ENCODE peak calls at places on chromosomes 4 and X, in six cellular contexts. C is ecto neural progenitor cell; W is T47D; T is activated CD8-positive, alpha-beta memory T cell treated with anti-CD3 and anti-CD28 coated beads for 48 hours; J is activated CD4-positive, alpha-beta T cell treated with anti-CD3 and anti-CD28 coated beads for 36 hours; K is astrocyte. U is an unnamed sample.

GRCh38 chrX:153762636-153763173 is 1.3 kb upstream of the PLXNB3 start:
- DNase-seq in C (no peak), W (no peak), T (no peak), J (no peak), K (no peak), U (no peak)

GRCh38 chr4:83216856-83217683 is 67.5 kb downstream of the COQ2 start:
- DNase-seq in C (no peak), W (no peak), T (no peak), J (no peak), K (no peak), U (no peak)

GRCh38 chr4:73866236-73866635 is 3.0 kb upstream of the CXCL1 start:
- DNase-seq in C (no peak), W (no peak), T (no peak), J (no peak), K (no peak), U (no peak)

GRCh38 chr4:6908397-6909112 is 1.1 kb upstream of the TBC1D14 start:
- DNase-seq in C (no peak), W (no peak), T (no peak), J (no peak), K (peak; percentile 49), U (no peak)

GRCh38 chr4:74675673-74676279 is 118.5 kb downstream of the BTC start:
- DNase-seq in C (no peak), W (peak; percentile 31), T (no peak), J (peak; percentile 11), K (peak; percentile 33), U (no peak)

GRCh38 chr4:69881173-69881773 is 21.3 kb upstream of the SULT1E1 start:
- DNase-seq in C (no peak), W (no peak), T (no peak), J (peak; percentile 41), K (peak; percentile 13), U (peak; percentile 1)

GRCh38 chrX:35380808-35381700 is 417.1 kb upstream of the MAGEB16 start:
- DNase-seq in C (no peak), W (peak; percentile 2), T (no peak), J (no peak), K (no peak), U (no peak)

GRCh38 chr4:65599335-65599734 is 71.0 kb downstream of the EPHA5 start:
- DNase-seq in C (no peak), W (no peak), T (no peak), J (no peak), K (peak; percentile 52), U (no peak)

GRCh38 chr4:53928825-53929224 is 135.6 kb downstream of the CHIC2 start:
- DNase-seq in C (no peak), W (no peak), T (no peak), J (no peak), K (peak; percentile 72), U (no peak)

GRCh38 chrX:12693754-12694153 is 97.5 kb upstream of the PRPS2 start:
- DNase-seq in C (no peak), W (no peak), T (no peak), J (no peak), K (no peak), U (no peak)

GRCh38 chr4:155509619-155510018 is 132.9 kb upstream of the MAP9 start:
- DNase-seq in C (no peak), W (no peak), T (no peak), J (no peak), K (no peak), U (no peak)

GRCh38 chr4:122758033-122758432 is 25.5 kb downstream of the BBS12 start:
- DNase-seq in C (no peak), W (no peak), T (no peak), J (no peak), K (no peak), U (no peak)

GRCh38 chr4:54929459-54929858 is 195.9 kb downstream of the KDR start:
- DNase-seq in C (no peak), W (no peak), T (no peak), J (no peak), K (no peak), U (no peak)

GRCh38 chr4:76694056-76694455 is 203.9 kb downstream of the SOWAHB start:
- DNase-seq in C (no peak), W (no peak), T (no peak), J (no peak), K (no peak), U (no peak)

GRCh38 chrX:20431486-20431885 is 164.8 kb upstream of the RPS6KA3 start:
- DNase-seq in C (no peak), W (no peak), T (no peak), J (no peak), K (no peak), U (no peak)

GRCh38 chrX:12986886-12987285 is 12.0 kb downstream of the TMSB4X start:
- DNase-seq in C (no peak), W (no peak), T (no peak), J (no peak), K (peak; percentile 55), U (no peak)

GRCh38 chr4:8316251-8316771 is 46.8 kb downstream of the HTRA3 start:
- DNase-seq in C (no peak), W (no peak), T (no peak), J (no peak), K (no peak), U (no peak)

GRCh38 chr4:47930971-47931804 is 16.8 kb upstream of the NFXL1 start:
- DNase-seq in C (no peak), W (no peak), T (no peak), J (no peak), K (peak; percentile 82), U (no peak)

GRCh38 chrX:104013158-104013557 is 350 bp downstream of the H2BW1 start:
- DNase-seq in C (no peak), W (no peak), T (no peak), J (no peak), K (no peak), U (no peak)

GRCh38 chr4:101288365-101289145 is 58.8 kb downstream of the PPP3CA start:
- DNase-seq in C (no peak), W (no peak), T (no peak), J (no peak), K (peak; percentile 35), U (no peak)

GRCh38 chr4:161702287-161702686 is 461.5 kb downstream of the FSTL5 start:
- DNase-seq in C (no peak), W (no peak), T (no peak), J (no peak), K (no peak), U (no peak)

GRCh38 chr4:88040707-88041106 is 33.3 kb downstream of the PKD2 start:
- DNase-seq in C (no peak), W (no peak), T (no peak), J (no peak), K (no peak), U (no peak)

GRCh38 chr4:75142850-75143249 is 209.9 kb downstream of the PARM1 start:
- DNase-seq in C (no peak), W (no peak), T (no peak), J (no peak), K (no peak), U (no peak)

GRCh38 chrX:144918936-144919335 is 328.4 kb upstream of the SPANXN1 start:
- DNase-seq in C (no peak), W (no peak), T (no peak), J (no peak), K (no peak), U (no peak)

GRCh38 chr4:182139481-182139880 is 103.7 kb upstream of the TENM3 start:
- DNase-seq in C (no peak), W (no peak), T (no peak), J (no peak), K (no peak), U (no peak)

GRCh38 chr4:7802093-7802726 is 137.5 kb downstream of the AFAP1 start:
- DNase-seq in C (peak; percentile 85), W (peak; percentile 67), T (peak; percentile 54), J (peak; percentile 90), K (peak; percentile 64), U (peak; percentile 77)

GRCh38 chrX:132837126-132837525 is 121.3 kb downstream of the HS6ST2 start:
- DNase-seq in C (no peak), W (no peak), T (no peak), J (no peak), K (peak; percentile 85), U (no peak)

GRCh38 chr4:147599764-147600163 is 17.4 kb upstream of the TMEM184C start:
- DNase-seq in C (no peak), W (no peak), T (no peak), J (no peak), K (peak; percentile 72), U (no peak)

U was measured in stimulated activated CD4-positive, alpha-beta T cell treated with anti-CD3 and anti-CD28 coated beads, Interleukin-4, amount 100 ng/mL, for 4 hours.